ENCODE peak calls at places on chromosomes 3 and 15, in nine cellular contexts. Y, I, C, D, H, T, K, M and S are unnamed samples.

GRCh38 chr3:111924283-111924682 is 54.5 kb upstream of the ABHD10 start:
- DNase-seq in I (no peak), H (no peak), D (no peak), C (peak), T (no peak), M (no peak), K (no peak), Y (no peak), S (no peak)

GRCh38 chr3:30266536-30266935 is 339.9 kb upstream of the TGFBR2 start:
- DNase-seq in D (no peak), Y (no peak), K (no peak), H (no peak), T (no peak), I (no peak), M (no peak), C (no peak), S (no peak)

GRCh38 chr3:133282239-133282638 is 117.6 kb upstream of the BFSP2 start:
- DNase-seq in D (no peak), Y (no peak), I (no peak), T (peak), M (no peak), C (no peak), K (no peak), H (no peak), S (peak)

GRCh38 chr15:91183630-91184029 is 83.6 kb downstream of the SV2B start:
- DNase-seq in Y (no peak), T (no peak), K (no peak), I (no peak), D (no peak), M (no peak), H (no peak), C (no peak), S (no peak)

GRCh38 chr3:150675587-150675986 is 28.1 kb downstream of the ERICH6 start:
- DNase-seq in C (no peak), Y (no peak), M (no peak), I (no peak), T (no peak), H (no peak), K (no peak), D (peak), S (no peak)

GRCh38 chr15:95932676-95933075 is 397.8 kb upstream of the NR2F2 start:
- DNase-seq in I (no peak), H (no peak), M (no peak), D (no peak), C (no peak), K (no peak), Y (no peak), T (no peak), S (peak)

GRCh38 chr3:75814797-75815196 is 29.4 kb upstream of the ZNF717 start:
- DNase-seq in I (no peak), D (peak), K (no peak), C (no peak), H (no peak), Y (no peak), T (no peak), M (no peak), S (no peak)

GRCh38 chr3:10285742-10286524 is 6.8 kb downstream of the GHRL start:
- DNase-seq in T (no peak), H (no peak), I (peak), D (no peak), Y (no peak), M (no peak), C (no peak), K (no peak), S (no peak)

GRCh38 chr3:141460097-141460704 is 26.6 kb upstream of the RASA2 start:
- DNase-seq in C (peak), Y (peak), D (peak), T (peak), M (peak), K (peak), H (peak), I (peak), S (peak)